ENCODE peak calls at places on chromosomes 7 and 10, in nine cellular contexts. Z, Y, U, M, J, N, A, S and H are unnamed samples.
A peak's percentile ranks its signal among the peaks of the same experiment; 100 is the strongest.

GRCh38 chr10:123521076-123521475 is 145.1 kb upstream of the GPR26 start:
- DNase-seq in J (no peak), A (no peak), N (no peak), Z (no peak), U (no peak), M (no peak), Y (no peak), S (no peak), H (no peak)

GRCh38 chr7:99631311-99632109 is 14.8 kb downstream of the ZSCAN25 start:
- DNase-seq in Y (no peak), U (no peak), J (peak; percentile 13), N (no peak), Z (no peak), S (peak; percentile 14), A (no peak), M (peak; percentile 10), H (peak; percentile 8)

GRCh38 chr7:94400643-94401042 is 5.9 kb downstream of the COL1A2 start:
- DNase-seq in A (no peak), Z (no peak), Y (no peak), N (no peak), S (peak; percentile 33), M (no peak), U (no peak), J (no peak), H (peak; percentile 13)

GRCh38 chr10:110525349-110526260 is 27.9 kb downstream of the DUSP5 start:
- DNase-seq in J (peak; percentile 80), Y (no peak), A (no peak), N (no peak), S (no peak), U (no peak), M (no peak), Z (no peak), H (peak; percentile 68)

GRCh38 chr7:7416031-7416968 is 119.4 kb downstream of the COL28A1 start:
- DNase-seq in Y (no peak), Z (peak; percentile 39), U (no peak), S (peak; percentile 51), A (no peak), N (no peak), J (peak; percentile 45), M (no peak), H (peak; percentile 17)

GRCh38 chr10:87504667-87505365 is at the start of gene MINPP1:
- DNase-seq in A (peak; percentile 94), M (peak; percentile 46), J (peak; percentile 84), S (peak; percentile 85), Y (peak; percentile 92), N (peak; percentile 46), Z (peak; percentile 89), U (peak; percentile 56), H (peak; percentile 80)

GRCh38 chr10:57102234-57102633 is 741.2 kb upstream of the ZWINT start:
- DNase-seq in A (no peak), J (no peak), U (no peak), N (no peak), S (no peak), Y (no peak), Z (no peak), M (no peak), H (no peak)

GRCh38 chr7:42832672-42833071 is 79.2 kb downstream of the C7orf25 start:
- DNase-seq in Z (no peak), U (no peak), A (no peak), S (no peak), N (no peak), J (no peak), Y (no peak), M (no peak), H (no peak)

GRCh38 chr10:15419279-15419874 is 48.3 kb upstream of the FAM171A1 start:
- DNase-seq in Y (no peak), M (no peak), S (peak; percentile 64), U (peak; percentile 7), N (peak; percentile 48), A (no peak), Z (no peak), J (peak; percentile 42), H (peak; percentile 61)

GRCh38 chr7:77459311-77459726 is 43.2 kb upstream of the GSAP start:
- DNase-seq in N (no peak), J (no peak), A (no peak), Y (no peak), M (no peak), Z (no peak), S (no peak), U (no peak), H (no peak)
- H3K4me3 ChIP-seq in N (no peak overlapping the region), J (no peak overlapping the region), A (no peak overlapping the region), Y (no peak overlapping the region), M (no peak overlapping the region), Z (no peak overlapping the region), S (no peak overlapping the region), U (no peak overlapping the region), H (no peak overlapping the region)

GRCh38 chr10:132447446-132448247 is 50.6 kb downstream of the PWWP2B start:
- DNase-seq in J (peak; percentile 71), N (no peak), Y (peak; percentile 81), A (peak; percentile 87), M (peak; percentile 37), Z (peak; percentile 75), S (peak; percentile 52), U (peak; percentile 18), H (peak; percentile 36)
- H3K4me3 ChIP-seq in J (no peak overlapping the region), N (peak overlapping the region; percentile 55), Y (peak overlapping the region; percentile 2), A (no peak overlapping the region), M (no peak overlapping the region), Z (peak overlapping the region; percentile 33), S (no peak overlapping the region), U (no peak overlapping the region), H (no peak overlapping the region)

GRCh38 chr10:104328916-104329710 is 9.2 kb downstream of the ITPRIP start:
- DNase-seq in N (peak; percentile 94), Y (no peak), U (no peak), J (peak; percentile 97), S (peak; percentile 94), Z (peak; percentile 63), M (peak; percentile 95), A (peak; percentile 79), H (peak; percentile 97)

GRCh38 chr10:104328636-104328915 is 9.7 kb downstream of the ITPRIP start:
- DNase-seq in U (no peak), A (no peak), S (no peak), J (no peak), Z (no peak), N (no peak), M (no peak), Y (no peak), H (no peak)

GRCh38 chr10:104325436-104326430 is 12.5 kb downstream of the ITPRIP start:
- DNase-seq in Y (peak; percentile 82), J (no peak), Z (peak; percentile 76), U (no peak), A (peak; percentile 84), M (no peak), N (no peak), S (no peak), H (no peak)

GRCh38 chr10:104327745-104328635 is 10.3 kb downstream of the ITPRIP start:
- DNase-seq in U (no peak), Y (no peak), N (no peak), Z (peak; percentile 57), M (peak; percentile 78), J (peak; percentile 89), A (peak; percentile 54), S (peak; percentile 80), H (peak; percentile 87)

DNA sequence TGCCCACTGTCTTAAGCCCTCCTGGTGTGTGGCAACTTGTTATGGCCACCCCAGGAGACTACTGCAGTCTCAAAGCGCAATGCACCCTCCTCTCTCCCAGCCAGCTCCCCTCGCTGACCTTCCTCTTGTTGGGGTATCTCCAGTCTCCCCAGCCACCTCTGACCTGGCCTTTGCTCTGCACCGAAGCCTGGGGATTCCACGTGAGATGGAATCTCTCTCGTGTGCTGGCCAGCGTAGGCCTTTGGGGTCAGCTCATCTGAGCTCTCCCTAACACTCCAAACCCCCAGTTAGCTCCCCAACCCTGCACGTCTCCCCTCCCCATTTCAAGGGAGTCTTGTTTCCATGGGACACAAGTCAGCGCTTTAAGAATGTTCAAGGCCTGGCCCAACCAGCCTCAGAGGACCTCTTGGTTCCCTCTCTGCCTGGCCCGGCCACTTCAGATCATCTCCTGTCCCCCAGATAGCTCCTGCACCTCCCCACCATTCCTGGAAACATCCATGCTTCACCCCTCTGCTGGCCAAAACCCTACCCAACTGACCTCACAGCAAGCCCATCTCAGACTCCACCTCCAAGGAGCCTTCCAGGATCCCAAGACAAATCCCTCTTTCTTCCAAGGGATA is 11.2 kb downstream of the ITPRIP start:
- DNase-seq in S (no peak), N (no peak), J (no peak), A (no peak), U (no peak), M (no peak), Y (no peak), Z (no peak), H (no peak)
- H3K4me3 ChIP-seq in S (peak overlapping the region; percentile 55), N (no peak overlapping the region), J (no peak overlapping the region), A (no peak overlapping the region), U (peak overlapping the region; percentile 57), M (no peak overlapping the region), Y (no peak overlapping the region), Z (peak overlapping the region; percentile 8), H (peak overlapping the region; percentile 46)

DNA sequence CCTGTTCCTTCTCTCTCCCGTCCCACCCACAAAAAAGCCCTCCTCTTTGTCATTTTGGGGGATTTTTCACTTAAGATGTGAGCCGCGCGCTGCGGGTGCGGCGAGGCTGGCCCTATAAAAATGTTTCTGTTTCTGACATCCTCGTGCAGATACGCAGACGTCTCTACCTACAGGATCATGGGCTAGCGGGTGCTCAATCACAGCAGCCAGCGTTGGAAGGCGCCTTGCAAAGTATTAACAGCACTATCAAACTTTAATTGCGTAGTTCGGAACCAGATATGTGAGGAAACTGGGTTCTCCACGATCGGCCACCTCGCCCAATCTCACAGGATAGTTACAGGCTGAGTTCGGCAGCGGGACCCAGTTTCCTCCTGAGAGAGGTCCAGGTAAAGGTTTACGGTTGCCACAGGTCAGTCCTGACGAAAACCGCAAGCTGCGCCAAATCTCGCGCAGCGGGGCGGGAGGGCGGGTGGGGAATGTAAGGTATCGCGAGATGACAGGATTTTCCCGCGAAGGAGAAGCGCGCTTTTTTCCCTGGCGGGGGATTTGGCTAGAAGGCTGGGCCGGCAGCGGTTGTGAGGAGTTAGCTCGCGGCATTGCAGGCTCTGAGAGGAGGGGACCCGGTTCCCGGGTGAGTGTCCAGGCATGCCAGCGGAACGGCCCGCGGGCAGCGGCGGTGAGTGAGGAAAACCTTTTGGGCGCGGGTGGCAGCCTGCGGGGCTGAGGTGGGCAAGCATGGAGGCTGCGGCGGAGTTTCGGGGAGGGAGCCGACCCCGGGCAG is at the start of gene HELLS:
- DNase-seq in S (peak; percentile 89), N (peak; percentile 78), U (peak; percentile 70), Z (peak; percentile 79), Y (peak; percentile 89), A (peak; percentile 90), M (peak; percentile 59), J (peak; percentile 82), H (peak; percentile 87)
- H3K4me3 ChIP-seq in S (peak within 1 kb of the TSS; percentile 94), N (peak within 1 kb of the TSS; percentile 97), U (peak within 1 kb of the TSS; percentile 95), Z (peak within 1 kb of the TSS; percentile 79), Y (peak within 1 kb of the TSS; percentile 77), A (peak within 1 kb of the TSS; percentile 95), M (peak within 1 kb of the TSS; percentile 91), J (peak within 1 kb of the TSS; percentile 87), H (peak within 1 kb of the TSS; percentile 94)

GRCh38 chr10:102919992-102920736 is 2.1 kb downstream of the CNNM2 start:
- DNase-seq in M (no peak), J (no peak), S (no peak), Y (no peak), N (no peak), U (no peak), A (no peak), Z (no peak), H (no peak)
- H3K4me3 ChIP-seq in M (no peak overlapping the region), J (peak overlapping the region; percentile 72), S (peak overlapping the region; percentile 99), Y (peak overlapping the region; percentile 93), N (no peak overlapping the region), U (peak overlapping the region; percentile 96), A (peak overlapping the region; percentile 89), Z (peak overlapping the region; percentile 98), H (peak overlapping the region; percentile 88)